ENCODE peak calls at places on chromosomes 16 and 17, in nine cellular contexts. W, U, Y, C, R, F, B, H and Z are unnamed samples.
A peak's percentile ranks its signal among the peaks of the same experiment; 100 is the strongest.

GRCh38 chr16:50209548-50210265 is 56.6 kb downstream of the TENT4B start:
- DNase-seq in W (no peak), R (no peak), B (no peak), F (no peak), C (no peak), U (no peak), H (no peak), Y (no peak), Z (no peak)

GRCh38 chr17:41905172-41905571 is 13.6 kb downstream of the ACLY start:
- DNase-seq in Y (no peak), R (no peak), B (no peak), C (no peak), U (no peak), W (no peak), H (no peak), F (no peak), Z (no peak)

GRCh38 chr16:49866533-49867155 is 10.7 kb upstream of the ZNF423 start:
- DNase-seq in R (no peak), B (no peak), W (no peak), C (no peak), F (no peak), H (no peak), U (no peak), Y (peak; percentile 67), Z (no peak)

GRCh38 chr16:21300309-21301167 is 22.4 kb upstream of the CRYM start:
- DNase-seq in C (peak; percentile 75), Y (peak; percentile 89), H (no peak), R (peak; percentile 87), F (peak; percentile 99), U (peak; percentile 97), B (peak; percentile 100), W (peak; percentile 55), Z (peak; percentile 93)

GRCh38 chr16:77788196-77789084 is at the start of gene VAT1L:
- DNase-seq in R (peak; percentile 60), U (peak; percentile 58), F (peak; percentile 67), Y (peak; percentile 57), H (no peak), B (peak; percentile 46), W (peak; percentile 27), C (peak; percentile 54), Z (peak; percentile 44)

GRCh38 chr16:2964416-2965223 is 545 bp downstream of the KREMEN2 start:
- DNase-seq in B (peak; percentile 57), W (peak; percentile 73), F (peak; percentile 29), U (peak; percentile 84), Y (peak; percentile 84), H (peak; percentile 48), R (peak; percentile 94), C (no peak), Z (peak; percentile 87)

GRCh38 chr16:53945996-53946395 is 242.0 kb downstream of the FTO start:
- DNase-seq in U (peak; percentile 6), B (peak; percentile 34), W (peak; percentile 45), C (no peak), R (no peak), F (peak; percentile 51), H (no peak), Y (peak; percentile 50), Z (peak; percentile 23)

GRCh38 chr17:64920026-64920418 is 744 bp upstream of the LRRC37A3 start:
- DNase-seq in F (no peak), B (no peak), W (no peak), Y (no peak), R (no peak), H (no peak), U (no peak), C (no peak), Z (no peak)

GRCh38 chr17:82863941-82864720 is 24.3 kb upstream of the ZNF750 start:
- DNase-seq in W (peak; percentile 75), U (peak; percentile 91), R (no peak), H (peak; percentile 83), Y (no peak), C (peak; percentile 29), F (peak; percentile 92), B (peak; percentile 86), Z (no peak)

GRCh38 chr17:42039794-42040763 is 10.3 kb downstream of the C17orf113 start:
- DNase-seq in R (no peak), C (no peak), Y (no peak), H (no peak), F (no peak), B (no peak), U (no peak), W (no peak), Z (no peak)

GRCh38 chr17:72126575-72127486 is 6.0 kb downstream of the SOX9 start:
- DNase-seq in C (no peak), H (no peak), R (peak; percentile 16), B (peak; percentile 74), W (no peak), U (peak; percentile 83), F (peak; percentile 96), Y (no peak), Z (no peak)

GRCh38 chr17:60604686-60605334 is 4.8 kb downstream of the PPM1D start:
- DNase-seq in W (no peak), U (peak; percentile 72), R (no peak), C (no peak), F (peak; percentile 80), H (no peak), B (peak; percentile 70), Y (no peak), Z (no peak)

GRCh38 chr16:69443809-69444611 is 19.6 kb downstream of the CYB5B start:
- DNase-seq in F (peak; percentile 71), B (no peak), U (peak; percentile 7), Y (no peak), H (peak; percentile 12), C (no peak), W (peak; percentile 38), R (no peak), Z (no peak)

GRCh38 chr16:80759419-80760162 is 44.8 kb downstream of the CDYL2 start:
- DNase-seq in H (no peak), C (no peak), R (no peak), U (no peak), F (no peak), B (no peak), W (no peak), Y (no peak), Z (no peak)

GRCh38 chr17:49035470-49036269 is 38.5 kb downstream of the IGF2BP1 start:
- DNase-seq in C (no peak), B (peak; percentile 27), F (peak; percentile 67), R (peak; percentile 42), H (no peak), Y (no peak), W (peak; percentile 46), U (peak; percentile 29), Z (no peak)

GRCh38 chr16:88768041-88768876 is 16.8 kb downstream of the PIEZO1 start:
- DNase-seq in Y (no peak), U (peak; percentile 35), C (peak; percentile 63), B (no peak), H (no peak), F (peak; percentile 46), W (no peak), R (no peak), Z (no peak)

GRCh38 chr16:20377181-20377580 is 24.7 kb upstream of the UMOD start:
- DNase-seq in R (no peak), W (no peak), C (no peak), U (no peak), F (no peak), B (no peak), Y (no peak), H (no peak), Z (no peak)

GRCh38 chr16:27436065-27436464 is 34.1 kb downstream of the IL21R start:
- DNase-seq in Y (no peak), B (no peak), F (no peak), C (no peak), H (no peak), R (no peak), U (no peak), W (no peak), Z (no peak)

GRCh38 chr17:62101090-62101489 is 36.0 kb upstream of the MED13 start:
- DNase-seq in B (no peak), F (no peak), H (no peak), R (no peak), C (no peak), U (no peak), W (no peak), Y (no peak), Z (peak; percentile 9)

GRCh38 chr16:52191533-52192134 is 355.3 kb downstream of the TOX3 start:
- DNase-seq in F (peak; percentile 52), C (peak; percentile 27), B (peak; percentile 43), H (peak; percentile 32), Y (peak; percentile 86), U (peak; percentile 22), R (peak; percentile 72), W (peak; percentile 64), Z (peak; percentile 80)

GRCh38 chr16:16797239-16797638 is 418.3 kb downstream of the NPIPA7 start:
- DNase-seq in C (no peak), U (no peak), H (no peak), B (no peak), W (no peak), R (no peak), Y (peak; percentile 32), F (peak; percentile 3), Z (no peak)

GRCh38 chr17:15882058-15882720 is 62.7 kb upstream of the ADORA2B start:
- DNase-seq in F (no peak), B (no peak), C (no peak), U (no peak), H (no peak), Y (no peak), W (no peak), R (peak; percentile 39), Z (no peak)

GRCh38 chr17:74334393-74335039 is 8.5 kb downstream of the KIF19 start:
- DNase-seq in Y (no peak), H (no peak), R (no peak), U (no peak), W (no peak), F (peak; percentile 4), B (no peak), C (no peak), Z (no peak)

GRCh38 chr17:29113334-29113733 is 66.9 kb downstream of the MYO18A start:
- DNase-seq in W (no peak), B (no peak), R (no peak), C (no peak), Y (no peak), H (no peak), U (no peak), F (no peak), Z (no peak)

GRCh38 chr17:7114241-7114874 is at the start of gene ASGR2:
- DNase-seq in W (no peak), R (no peak), Y (no peak), F (no peak), U (no peak), B (no peak), C (no peak), H (no peak), Z (no peak)

GRCh38 chr17:17765359-17765758 is 71.4 kb downstream of the SREBF1 start:
- DNase-seq in U (no peak), F (no peak), C (no peak), H (no peak), B (no peak), R (no peak), Y (no peak), W (no peak), Z (no peak)

GRCh38 chr17:34958438-34958837 is 2.8 kb downstream of the CCT6B start:
- DNase-seq in R (no peak), Y (no peak), H (no peak), W (no peak), F (no peak), U (no peak), B (no peak), C (no peak), Z (no peak)

GRCh38 chr17:266701-267656 is 85.5 kb upstream of the DOC2B start:
- DNase-seq in F (peak; percentile 2), B (no peak), U (no peak), R (no peak), Y (peak; percentile 53), H (no peak), W (no peak), C (peak; percentile 54), Z (no peak)

GRCh38 chr16:72443809-72444208 is 271.9 kb upstream of the PMFBP1 start:
- DNase-seq in F (peak; percentile 5), C (no peak), R (no peak), H (no peak), Y (no peak), W (no peak), U (no peak), B (no peak), Z (no peak)

GRCh38 chr17:19372004-19372365 is 6.3 kb upstream of the MAPK7 start:
- DNase-seq in F (no peak), C (no peak), B (no peak), H (no peak), U (no peak), W (no peak), R (no peak), Y (no peak), Z (no peak)

GRCh38 chr16:58628845-58629680 is 563 bp downstream of the CNOT1 start:
- DNase-seq in C (no peak), B (peak; percentile 17), F (peak; percentile 39), H (peak; percentile 54), U (peak; percentile 24), R (peak; percentile 21), W (peak; percentile 68), Y (peak; percentile 23), Z (peak; percentile 2)